ENCODE peak calls at places on chromosomes 11 and 22, in four cellular contexts. M is K562, B is IMR-90, L is endothelial cell of umbilical vein. R is an unnamed sample. For H3K9me1, the result is how much of the 10 kb centered on the place peaks cover.

GRCh38 chr11:59011672-59012071 is 72.4 kb downstream of the GLYATL1 start:
- DNase-seq in M (no peak), B (no peak), L (no peak), R (no peak)

GRCh38 chr11:69209936-69210659 is 54.4 kb downstream of the SMIM38 start:
- DNase-seq in M (peak), B (no peak), L (no peak), R (no peak)

GRCh38 chr22:30249049-30250038 is 2.8 kb upstream of the LIF start:
- DNase-seq in M (peak), B (no peak), L (no peak), R (no peak)

GRCh38 chr11:120267319-120267718 is 27.4 kb downstream of the POU2F3 start:
- DNase-seq in M (no peak), B (no peak), L (no peak), R (no peak)

GRCh38 chr22:43385770-43386641 is 25.8 kb upstream of the MPPED1 start:
- DNase-seq in M (peak), B (peak), L (peak), R (no peak)

GRCh38 chr11:35662649-35663407 is at the start of gene TRIM44:
- DNase-seq in M (peak), B (peak), L (peak), R (no peak)

GRCh38 chr22:36595968-36596367 is 67.0 kb upstream of the EIF3D start:
- DNase-seq in M (no peak), B (no peak), L (no peak), R (no peak)

GRCh38 chr11:44889266-44889665 is 61.4 kb downstream of the TP53I11 start:
- DNase-seq in M (no peak), B (peak), L (no peak), R (no peak)

GRCh38 chr22:50414476-50415248 is 60.2 kb downstream of the SBF1 start:
- DNase-seq in M (no peak), B (no peak), L (no peak), R (no peak)

GRCh38 chr11:69312418-69313399 is 18.8 kb downstream of the MYEOV start:
- DNase-seq in M (no peak), B (no peak), L (peak), R (no peak)

GRCh38 chr22:46457502-46458488 is 79.6 kb downstream of the CELSR1 start:
- DNase-seq in M (no peak), B (peak), L (no peak), R (peak)

GRCh38 chr11:74702383-74703007 is 28.7 kb downstream of the CHRDL2 start:
- DNase-seq in M (peak), B (peak), L (peak), R (no peak)

GRCh38 chr22:17084554-17085276 is at the start of gene IL17RA:
- DNase-seq in M (peak), B (peak), L (peak), R (peak)

GRCh38 chr11:447923-448731 is 2.0 kb upstream of the PTDSS2 start:
- DNase-seq in M (peak), B (peak), L (peak), R (peak)

GRCh38 chr11:46066335-46066734 is 54.9 kb downstream of the PHF21A start:
- DNase-seq in M (no peak), B (no peak), L (no peak), R (peak)

GRCh38 chr22:17492247-17492646 is 71.1 kb upstream of the SLC25A18 start:
- DNase-seq in M (no peak), B (no peak), L (no peak), R (no peak)

GRCh38 chr11:98040061-98040808 is 980.5 kb upstream of the CNTN5 start:
- DNase-seq in M (no peak), B (no peak), L (no peak), R (no peak)

GRCh38 chr11:61928606-61929005 is 11.2 kb upstream of the RAB3IL1 start:
- DNase-seq in M (no peak), B (peak), L (no peak), R (no peak)

GRCh38 chr11:3220101-3220500 is 1.5 kb upstream of the MRGPRG start:
- DNase-seq in M (no peak), B (no peak), L (no peak), R (no peak)

GRCh38 chr11:12430351-12430750 is 53.0 kb downstream of the PARVA start:
- DNase-seq in M (no peak), B (peak), L (no peak), R (no peak)

GRCh38 chr11:132347156-132348090 is 977.0 kb downstream of the NTM start:
- DNase-seq in M (no peak), B (no peak), L (no peak), R (no peak)

GRCh38 chr22:48941903-48942625 is 885.6 kb downstream of the BRD1 start:
- DNase-seq in M (no peak), B (no peak), L (no peak), R (no peak)

GRCh38 chr11:23090659-23091058 is 230.4 kb upstream of the CCDC179 start:
- DNase-seq in M (no peak), B (no peak), L (no peak), R (no peak)

GRCh38 chr22:28316014-28316413 is 363.6 kb downstream of the TTC28 start:
- DNase-seq in M (peak), B (no peak), L (peak), R (peak)

GRCh38 chr22:40121463-40121862 is 56.3 kb upstream of the TNRC6B start:
- DNase-seq in M (no peak), B (no peak), L (no peak), R (no peak)

GRCh38 chr11:13954591-13954990 is 7.9 kb upstream of the SPON1 start:
- DNase-seq in M (no peak), B (no peak), L (no peak), R (no peak)

GRCh38 chr11:57482782-57483569 is 22.6 kb downstream of the RTN4RL2 start:
- DNase-seq in M (no peak), B (peak), L (peak), R (no peak)

GRCh38 chr22:25475554-25476022 is 88.9 kb upstream of the GRK3 start:
- DNase-seq in M (no peak), B (peak), L (peak), R (no peak)

GRCh38 chr11:67605231-67606011 is 1.3 kb upstream of the NDUFV1 start:
- DNase-seq in M (peak), B (no peak), L (no peak), R (no peak)

GRCh38 chr11:129694966-129695365 is 120.7 kb upstream of the TMEM45B start:
- DNase-seq in M (no peak), B (no peak), L (peak), R (no peak)

GRCh38 chr11:117453886-117454563 is 126.4 kb downstream of the CEP164 start:
- DNase-seq in M (no peak), B (no peak), L (no peak), R (no peak)

GRCh38 chr22:49951001-49951677 is 9.4 kb upstream of the PIM3 start:
- DNase-seq in M (peak), B (peak), L (no peak), R (no peak)

GRCh38 chr11:61912530-61912898 is 4.9 kb downstream of the RAB3IL1 start:
- DNase-seq in M (no peak), B (no peak), L (no peak), R (no peak)

GRCh38 chr22:49540084-49540483 is 287.6 kb downstream of the BRD1 start:
- DNase-seq in M (no peak), B (no peak), L (no peak), R (no peak)

GRCh38 chr11:67640021-67640757 is 626 bp upstream of the TBX10 start:
- DNase-seq in M (peak), B (peak), L (peak), R (no peak)

GRCh38 chr11:96105944-96106343 is 182.0 kb upstream of the MTMR2 start:
- DNase-seq in M (no peak), B (no peak), L (no peak), R (no peak)

GRCh38 chr11:1979607-1980006 is 18.0 kb downstream of the H19 start:
- DNase-seq in M (no peak), B (no peak), L (no peak), R (no peak)

DNA sequence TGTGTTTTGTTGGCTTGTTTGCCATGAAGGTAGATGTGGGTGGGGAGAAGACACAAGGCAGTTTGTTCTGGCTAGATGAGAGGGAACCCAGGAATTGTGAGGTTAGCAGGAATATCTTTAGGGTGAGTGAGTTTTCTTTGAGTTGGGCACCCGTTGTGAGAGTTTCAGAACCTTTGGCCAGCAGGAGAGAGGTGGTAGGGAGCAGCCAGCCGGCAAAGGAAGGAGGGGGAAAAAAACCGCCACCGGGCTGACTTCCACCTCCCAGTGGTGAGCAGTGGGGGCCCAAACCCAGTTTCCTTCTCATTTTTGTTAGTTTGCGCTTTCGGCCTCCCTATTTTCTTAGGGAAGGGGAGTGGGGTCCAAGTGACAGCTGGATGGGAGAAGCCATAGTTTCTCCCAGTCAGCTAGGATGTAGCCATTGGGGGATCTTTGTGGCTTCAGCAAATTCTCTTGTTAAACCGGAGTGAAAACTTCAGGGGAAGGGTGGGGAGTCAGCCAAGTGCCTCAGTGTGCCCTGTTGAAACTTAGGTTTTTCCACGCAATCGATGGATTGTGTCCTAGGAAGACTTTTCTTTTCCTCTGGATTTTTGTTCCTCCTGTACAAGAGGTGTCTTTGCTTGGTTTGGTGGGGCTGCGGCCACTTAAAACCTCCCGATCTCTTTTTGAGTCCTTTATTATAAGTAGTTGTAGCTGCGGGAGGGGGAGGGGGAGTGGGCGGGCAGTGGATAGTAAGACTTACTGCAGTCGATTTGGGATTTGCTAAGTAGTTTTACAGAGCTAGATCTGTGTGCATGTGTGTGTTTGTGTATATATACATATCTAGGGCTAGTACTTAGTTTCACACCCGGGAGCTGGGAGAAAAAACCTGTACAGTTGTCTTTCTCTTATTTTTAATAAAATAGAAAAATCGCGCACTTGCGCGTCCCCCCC is 1.1 kb upstream of the GCAT start:
- DNase-seq in M (no peak), B (peak), L (peak), R (no peak)
- H3K27ac ChIP-seq in M (peak), B (no peak), L (peak), R (peak)

DNA sequence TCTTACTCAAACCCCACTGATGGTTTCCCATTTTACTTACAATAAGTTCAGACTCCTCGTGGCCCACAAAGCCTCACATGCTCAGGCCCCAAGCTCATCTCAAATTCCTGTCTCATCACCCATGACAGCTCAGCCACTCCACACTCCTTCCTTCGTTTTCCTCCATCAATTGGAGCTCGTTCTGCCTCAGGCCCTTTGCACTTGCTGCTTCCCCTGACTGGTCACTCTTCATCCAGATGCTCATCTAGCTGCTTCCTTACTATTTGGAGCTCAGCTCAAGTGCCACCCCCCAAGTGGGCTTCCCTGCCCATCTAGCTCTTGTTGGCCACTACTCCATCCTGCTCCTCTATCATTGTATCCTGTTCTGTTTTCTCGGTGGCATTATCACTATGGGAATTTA is 46.8 kb upstream of the LRRC32 start:
- DNase-seq in M (no peak), B (no peak), L (no peak), R (no peak)
- H3K9me1 ChIP-seq in M (under half), B (under half), L (under half), R (under half)

GRCh38 chr11:73310076-73310475 is 2.0 kb downstream of the ARHGEF17 start:
- DNase-seq in M (no peak), B (no peak), L (no peak), R (no peak)
- H3K27ac ChIP-seq in M (no peak), B (peak), L (peak), R (no peak)

DNA sequence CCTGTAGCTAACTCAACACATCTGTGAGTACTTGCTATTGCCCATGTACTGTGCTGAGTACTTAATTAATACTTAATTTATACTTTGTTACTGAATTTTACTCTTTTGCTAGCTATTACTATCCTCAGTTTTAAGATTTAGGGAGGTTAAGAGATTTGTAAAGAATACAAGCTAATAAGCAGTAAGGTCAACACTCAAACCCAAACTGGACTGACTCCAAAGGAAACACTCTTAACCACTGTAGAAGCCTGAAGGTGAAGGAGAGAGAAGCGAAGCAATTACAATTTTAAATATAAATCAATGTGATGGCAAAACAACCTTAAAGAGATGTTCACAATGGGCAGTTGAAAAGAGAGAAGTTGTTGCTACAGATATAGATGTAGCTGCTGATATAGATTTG is 204.5 kb downstream of the GUCY1A2 start:
- DNase-seq in M (no peak), B (no peak), L (no peak), R (no peak)
- H3K9me1 ChIP-seq in M (under half), B (under half), L (under half), R (under half)

DNA sequence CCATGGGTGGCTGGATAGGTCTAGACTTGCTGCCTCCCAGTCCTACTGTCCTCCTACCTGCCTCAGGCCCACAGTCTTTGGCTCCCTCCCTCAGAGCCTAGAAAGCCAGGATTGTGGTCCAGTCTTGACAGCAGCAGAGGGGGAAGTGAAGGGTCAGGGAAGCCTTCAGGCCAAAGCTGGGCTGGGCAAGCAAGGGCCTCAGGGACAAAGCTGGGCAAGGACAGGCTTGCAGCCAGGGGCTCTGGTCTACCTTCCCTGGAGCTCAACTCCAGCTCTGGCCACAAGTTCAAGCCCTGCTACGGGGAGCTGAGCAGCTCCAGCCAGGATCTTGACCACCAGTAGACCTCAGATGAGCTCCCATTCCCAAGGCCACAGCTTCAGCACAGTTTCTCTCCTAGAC is 14.9 kb downstream of the LMO1 start:
- DNase-seq in M (no peak), B (no peak), L (no peak), R (no peak)
- H3K27ac ChIP-seq in M (no peak), B (no peak), L (no peak), R (no peak)

R was measured in keratinocyte.